ENCODE peak calls at places on chromosomes 3 and 15, in five cellular contexts. B is NCI-H510A, K is esophagus squamous epithelium, N is NCI-H2227 treated with DMSO at 0.1 percent for 48 hours, G is renal cortical epithelial cell. J is an unnamed sample.

GRCh38 chr3:23594897-23595670 is 210.7 kb upstream of the UBE2E1 start:
- DNase-seq in G (no peak), B (no peak), K (no peak), N (no peak), J (no peak)

GRCh38 chr3:135170732-135171131 is 375.7 kb downstream of the EPHB1 start:
- DNase-seq in K (no peak), N (no peak), B (no peak), G (no peak), J (no peak)

GRCh38 chr3:56187051-56187450 is 281.2 kb downstream of the ERC2 start:
- DNase-seq in N (no peak), G (no peak), B (no peak), K (no peak), J (no peak)

GRCh38 chr15:69919816-69920215 is 177.9 kb downstream of the TLE3 start:
- DNase-seq in N (no peak), B (no peak), K (no peak), G (no peak), J (no peak)

GRCh38 chr3:14124223-14124614 is 451 bp downstream of the CHCHD4 start:
- DNase-seq in N (no peak), B (no peak), G (no peak), K (no peak), J (peak; percentile 59)

GRCh38 chr15:37765809-37766208 is 168.6 kb upstream of the TMCO5A start:
- DNase-seq in B (no peak), N (no peak), G (no peak), K (no peak), J (peak; percentile 9)

GRCh38 chr3:94772402-94772801 is 709.5 kb downstream of the NSUN3 start:
- DNase-seq in N (no peak), G (no peak), B (no peak), K (no peak), J (no peak)

GRCh38 chr3:196533260-196533681 is 18.1 kb upstream of the SMCO1 start:
- DNase-seq in N (no peak), K (no peak), G (no peak), B (no peak), J (no peak)

GRCh38 chr3:108053025-108053424 is 37.8 kb downstream of the CD47 start:
- DNase-seq in K (no peak), G (peak; percentile 9), N (no peak), B (no peak), J (no peak)

GRCh38 chr3:124762612-124763011 is 32.4 kb downstream of the UMPS start:
- DNase-seq in N (no peak), G (no peak), K (no peak), B (no peak), J (no peak)

GRCh38 chr3:69088033-69088432 is 3.3 kb downstream of the ARL6IP5 start:
- DNase-seq in K (no peak), B (no peak), G (peak; percentile 85), N (no peak), J (peak; percentile 70)

GRCh38 chr3:39150803-39151631 is 2.4 kb downstream of the CSRNP1 start:
- DNase-seq in K (no peak), G (peak; percentile 93), B (no peak), N (no peak), J (peak; percentile 95)

GRCh38 chr15:67885848-67886247 is 46.0 kb upstream of the RNU6-1 start:
- DNase-seq in K (no peak), B (no peak), G (no peak), N (no peak), J (no peak)

GRCh38 chr15:68791431-68792283 is 29.0 kb downstream of the ANP32A start:
- DNase-seq in N (no peak), B (no peak), K (no peak), G (no peak), J (no peak)

GRCh38 chr3:18443670-18444596 is 18.8 kb upstream of the SATB1 start:
- DNase-seq in K (no peak), G (no peak), N (no peak), B (no peak), J (peak; percentile 8)

GRCh38 chr3:13138566-13139145 is 65.4 kb upstream of the IQSEC1 start:
- DNase-seq in G (no peak), B (no peak), K (no peak), N (no peak), J (no peak)

GRCh38 chr3:88219138-88219792 is 69.5 kb downstream of the C3orf38 start:
- DNase-seq in B (no peak), G (peak; percentile 44), K (no peak), N (no peak), J (peak; percentile 67)

J was measured in kidney tubule cell.